ENCODE peak calls at places on chromosomes 7 and 10, in seven cellular contexts. K is left ventricle myocardium inferior, O is nephron progenitor cell, W is hepatocyte, T is AG09319, B is cardiac muscle cell, P is progenitor cell of endocrine pancreas. D is an unnamed sample.

GRCh38 chr10:3476640-3477448 is 304.3 kb upstream of the PITRM1 start:
- DNase-seq in K (no peak), O (no peak), W (no peak), T (no peak), B (no peak), P (no peak), D (no peak)

GRCh38 chr10:101578803-101579515 is 9.1 kb downstream of the POLL start:
- DNase-seq in K (no peak), O (no peak), W (no peak), T (no peak), B (no peak), P (no peak), D (no peak)

GRCh38 chr7:71457881-71458590 is 326.1 kb downstream of the GALNT17 start:
- DNase-seq in K (no peak), O (no peak), W (no peak), T (no peak), B (no peak), P (no peak), D (no peak)

GRCh38 chr7:35430547-35431153 is 176.8 kb upstream of the TBX20 start:
- DNase-seq in K (no peak), O (no peak), W (no peak), T (no peak), B (peak; percentile 21), P (no peak), D (no peak)

GRCh38 chr7:133645870-133646492 is 393.1 kb downstream of the EXOC4 start:
- DNase-seq in K (no peak), O (no peak), W (no peak), T (no peak), B (peak; percentile 40), P (no peak), D (no peak)

GRCh38 chr7:18762189-18762588 is 266.6 kb downstream of the HDAC9 start:
- DNase-seq in K (no peak), O (peak; percentile 4), W (no peak), T (no peak), B (peak; percentile 91), P (no peak), D (no peak)

GRCh38 chr7:86928308-86928707 is 131.1 kb downstream of the ELAPOR2 start:
- DNase-seq in K (no peak), O (no peak), W (no peak), T (no peak), B (no peak), P (no peak), D (no peak)

GRCh38 chr7:88495901-88496300 is 189.2 kb upstream of the STEAP4 start:
- DNase-seq in K (no peak), O (no peak), W (no peak), T (no peak), B (no peak), P (no peak), D (no peak)

GRCh38 chr7:150572496-150572895 is 5.3 kb downstream of the GIMAP4 start:
- DNase-seq in K (no peak), O (no peak), W (no peak), T (no peak), B (no peak), P (no peak), D (no peak)

GRCh38 chr10:124300224-124300623 is 118.5 kb downstream of the OAT start:
- DNase-seq in K (no peak), O (no peak), W (no peak), T (no peak), B (no peak), P (no peak), D (no peak)

GRCh38 chr7:157347217-157347904 is 10.6 kb downstream of the DNAJB6 start:
- DNase-seq in K (peak; percentile 29), O (no peak), W (peak; percentile 34), T (no peak), B (peak; percentile 88), P (no peak), D (no peak)

GRCh38 chr7:121832347-121832746 is 40.6 kb upstream of the PTPRZ1 start:
- DNase-seq in K (no peak), O (no peak), W (no peak), T (no peak), B (no peak), P (no peak), D (no peak)

GRCh38 chr10:88332526-88333265 is 250.4 kb downstream of the RNLS start:
- DNase-seq in K (no peak), O (no peak), W (no peak), T (no peak), B (no peak), P (no peak), D (no peak)

GRCh38 chr10:3339121-3339520 is 166.5 kb upstream of the PITRM1 start:
- DNase-seq in K (no peak), O (no peak), W (no peak), T (no peak), B (no peak), P (no peak), D (no peak)

GRCh38 chr10:86600296-86600695 is 54.1 kb upstream of the OPN4 start:
- DNase-seq in K (no peak), O (no peak), W (no peak), T (no peak), B (no peak), P (no peak), D (no peak)

GRCh38 chr10:83373659-83374058 is 765.6 kb upstream of the GHITM start:
- DNase-seq in K (no peak), O (peak; percentile 4), W (peak; percentile 26), T (no peak), B (peak; percentile 66), P (no peak), D (no peak)

GRCh38 chr10:24759706-24760105 is 36.0 kb upstream of the ARHGAP21 start:
- DNase-seq in K (no peak), O (no peak), W (no peak), T (no peak), B (no peak), P (no peak), D (no peak)

GRCh38 chr10:132912685-132913558 is 29.4 kb downstream of the CFAP46 start:
- DNase-seq in K (no peak), O (peak; percentile 69), W (no peak), T (no peak), B (no peak), P (no peak), D (no peak)

GRCh38 chr7:106823631-106824030 is 41.5 kb upstream of the PIK3CG start:
- DNase-seq in K (no peak), O (no peak), W (no peak), T (no peak), B (no peak), P (no peak), D (no peak)

GRCh38 chr7:44162179-44162578 is 21.0 kb upstream of the MYL7 start:
- DNase-seq in K (no peak), O (no peak), W (no peak), T (no peak), B (peak; percentile 25), P (no peak), D (no peak)

GRCh38 chr7:157007470-157008066 is 2.9 kb downstream of the MNX1 start:
- DNase-seq in K (no peak), O (no peak), W (no peak), T (no peak), B (no peak), P (no peak), D (no peak)

GRCh38 chr7:124989911-124990310 is 60.3 kb upstream of the POT1 start:
- DNase-seq in K (no peak), O (no peak), W (no peak), T (no peak), B (peak; percentile 24), P (no peak), D (no peak)

GRCh38 chr10:60099998-60100747 is 193.8 kb upstream of the CCDC6 start:
- DNase-seq in K (no peak), O (peak; percentile 14), W (peak; percentile 72), T (no peak), B (peak; percentile 75), P (peak; percentile 17), D (no peak)

GRCh38 chr10:103990170-103990930 is 23.4 kb downstream of the SLK start:
- DNase-seq in K (no peak), O (no peak), W (no peak), T (no peak), B (no peak), P (no peak), D (no peak)
- TF ChIP-seq CTCF in K (no peak), O (no peak), W (no peak), T (no peak), B (no peak), P (no peak), D (no peak)

DNA sequence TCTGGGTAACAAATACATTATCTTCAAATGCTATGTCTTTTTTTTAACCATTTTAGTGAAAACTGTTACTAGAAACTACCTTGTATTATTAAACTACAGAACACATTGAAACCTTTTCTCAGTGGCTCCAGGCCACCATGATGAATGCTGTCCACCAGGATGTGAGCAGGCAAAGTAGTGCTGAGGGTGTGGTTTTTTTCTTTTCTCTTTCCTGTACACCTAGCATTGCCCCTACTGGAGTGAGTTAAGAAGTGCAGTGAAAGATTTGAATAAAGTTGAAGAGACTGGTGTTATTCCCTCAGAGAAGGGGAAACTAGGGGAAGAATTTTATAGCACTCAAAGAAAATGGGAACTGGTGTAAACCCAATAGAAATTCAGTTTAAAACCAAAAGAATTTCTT is 120.0 kb upstream of the SAMD8 start:
- DNase-seq in K (no peak), O (no peak), W (peak; percentile 30), T (no peak), B (peak; percentile 22), P (no peak), D (no peak)
- TF ChIP-seq CTCF in K (peak; percentile 25), O (peak; percentile 45), W (peak; percentile 31), T (peak; percentile 10), B (peak; percentile 40), P (peak; percentile 53), D (no peak)

GRCh38 chr7:92644406-92645113 is 54.4 kb upstream of the FAM133B start:
- DNase-seq in K (peak; percentile 79), O (no peak), W (no peak), T (no peak), B (peak; percentile 63), P (no peak), D (no peak)

GRCh38 chr7:92646966-92647625 is 56.9 kb upstream of the FAM133B start:
- DNase-seq in K (no peak), O (no peak), W (no peak), T (no peak), B (no peak), P (no peak), D (no peak)

GRCh38 chr7:92643821-92644220 is 53.6 kb upstream of the FAM133B start:
- DNase-seq in K (no peak), O (no peak), W (no peak), T (no peak), B (peak; percentile 50), P (no peak), D (no peak)

GRCh38 chr7:92645114-92645497 is 54.9 kb upstream of the FAM133B start:
- DNase-seq in K (no peak), O (no peak), W (no peak), T (no peak), B (peak; percentile 30), P (no peak), D (no peak)

GRCh38 chr7:92645531-92646061 is 55.4 kb upstream of the FAM133B start:
- DNase-seq in K (no peak), O (no peak), W (peak; percentile 66), T (no peak), B (peak; percentile 52), P (no peak), D (no peak)
- TF ChIP-seq CTCF in K (no peak), O (no peak), W (no peak), T (no peak), B (no peak), P (no peak), D (no peak)

GRCh38 chr7:109121599-109122300 is 552.1 kb downstream of the DNAJB9 start:
- DNase-seq in K (no peak), O (no peak), W (no peak), T (no peak), B (no peak), P (no peak), D (no peak)

GRCh38 chr7:109126404-109127050 is 556.9 kb downstream of the DNAJB9 start:
- DNase-seq in K (no peak), O (no peak), W (no peak), T (no peak), B (peak; percentile 12), P (no peak), D (no peak)

GRCh38 chr7:109125001-109125400 is 555.3 kb downstream of the DNAJB9 start:
- DNase-seq in K (no peak), O (no peak), W (no peak), T (no peak), B (no peak), P (no peak), D (no peak)
- TF ChIP-seq CTCF in K (no peak), O (no peak), W (no peak), T (no peak), B (no peak), P (no peak), D (no peak)